ENCODE peak calls at places on chromosomes 2 and 18, in ten cellular contexts. One of them, this sample, is unnamed.

GRCh38 chr2:97656905-97657587 is 6.8 kb downstream of the ACTR1B start:
- DNase-seq in AG04449: no peak
- DNase-seq in BJ: no peak
- DNase-seq in GM12865: no peak
- DNase-seq in GM23338: peak
- DNase-seq in breast epithelium: no peak
- DNase-seq in astrocyte of the spinal cord: no peak
- DNase-seq in AG09309: no peak
- DNase-seq in HCT116: no peak
- DNase-seq in OCI-LY7: no peak
- DNase-seq in this sample: no peak

GRCh38 chr2:45793998-45794720 is 142.7 kb downstream of the PRKCE start:
- DNase-seq in HCT116: no peak
- DNase-seq in GM12865: no peak
- DNase-seq in AG09309: no peak
- DNase-seq in astrocyte of the spinal cord: no peak
- DNase-seq in OCI-LY7: no peak
- DNase-seq in GM23338: no peak
- DNase-seq in BJ: no peak
- DNase-seq in AG04449: no peak
- DNase-seq in breast epithelium: no peak
- DNase-seq in this sample: no peak

GRCh38 chr2:18612133-18612532 is 22.8 kb upstream of the NT5C1B start:
- DNase-seq in BJ: no peak
- DNase-seq in astrocyte of the spinal cord: no peak
- DNase-seq in AG04449: no peak
- DNase-seq in GM12865: no peak
- DNase-seq in OCI-LY7: no peak
- DNase-seq in GM23338: no peak
- DNase-seq in AG09309: no peak
- DNase-seq in HCT116: no peak
- DNase-seq in breast epithelium: no peak
- DNase-seq in this sample: no peak

GRCh38 chr18:45935591-45936335 is 31.4 kb downstream of the EPG5 start:
- DNase-seq in AG09309: no peak
- DNase-seq in breast epithelium: no peak
- DNase-seq in HCT116: no peak
- DNase-seq in astrocyte of the spinal cord: peak
- DNase-seq in AG04449: no peak
- DNase-seq in BJ: no peak
- DNase-seq in GM23338: no peak
- DNase-seq in GM12865: no peak
- DNase-seq in OCI-LY7: no peak
- DNase-seq in this sample: no peak

GRCh38 chr2:182972548-182972942 is 65.7 kb downstream of the NCKAP1 start:
- DNase-seq in breast epithelium: no peak
- DNase-seq in astrocyte of the spinal cord: no peak
- DNase-seq in GM23338: no peak
- DNase-seq in AG04449: no peak
- DNase-seq in BJ: no peak
- DNase-seq in OCI-LY7: no peak
- DNase-seq in HCT116: no peak
- DNase-seq in AG09309: no peak
- DNase-seq in GM12865: no peak
- DNase-seq in this sample: no peak

GRCh38 chr2:120729410-120730052 is 6.1 kb upstream of the GLI2 start:
- DNase-seq in astrocyte of the spinal cord: peak
- DNase-seq in HCT116: peak
- DNase-seq in GM23338: no peak
- DNase-seq in BJ: peak
- DNase-seq in AG09309: peak
- DNase-seq in AG04449: no peak
- DNase-seq in breast epithelium: no peak
- DNase-seq in OCI-LY7: no peak
- DNase-seq in GM12865: no peak
- DNase-seq in this sample: no peak

GRCh38 chr2:223109341-223109740 is 57.4 kb downstream of the KCNE4 start:
- DNase-seq in OCI-LY7: no peak
- DNase-seq in GM23338: no peak
- DNase-seq in HCT116: no peak
- DNase-seq in astrocyte of the spinal cord: peak
- DNase-seq in GM12865: no peak
- DNase-seq in AG04449: peak
- DNase-seq in breast epithelium: no peak
- DNase-seq in BJ: peak
- DNase-seq in AG09309: peak
- DNase-seq in this sample: no peak

GRCh38 chr2:102708847-102709559 is 52.8 kb upstream of the TMEM182 start:
- DNase-seq in OCI-LY7: no peak
- DNase-seq in GM12865: no peak
- DNase-seq in breast epithelium: no peak
- DNase-seq in GM23338: no peak
- DNase-seq in AG04449: no peak
- DNase-seq in AG09309: peak
- DNase-seq in astrocyte of the spinal cord: peak
- DNase-seq in HCT116: peak
- DNase-seq in BJ: no peak
- DNase-seq in this sample: no peak

GRCh38 chr18:7565677-7566076 is 1.4 kb upstream of the PTPRM start:
- DNase-seq in HCT116: no peak
- DNase-seq in breast epithelium: no peak
- DNase-seq in OCI-LY7: no peak
- DNase-seq in AG09309: no peak
- DNase-seq in GM12865: no peak
- DNase-seq in BJ: no peak
- DNase-seq in AG04449: no peak
- DNase-seq in GM23338: no peak
- DNase-seq in astrocyte of the spinal cord: no peak
- DNase-seq in this sample: no peak
- H3K4me3 ChIP-seq in HCT116: no peak
- H3K4me3 ChIP-seq in breast epithelium: no peak
- H3K4me3 ChIP-seq in OCI-LY7: no peak
- H3K4me3 ChIP-seq in AG09309: no peak
- H3K4me3 ChIP-seq in GM12865: no peak
- H3K4me3 ChIP-seq in BJ: peak
- H3K4me3 ChIP-seq in AG04449: no peak
- H3K4me3 ChIP-seq in GM23338: no peak
- H3K4me3 ChIP-seq in astrocyte of the spinal cord: no peak
- H3K4me3 ChIP-seq in this sample: no peak

DNA sequence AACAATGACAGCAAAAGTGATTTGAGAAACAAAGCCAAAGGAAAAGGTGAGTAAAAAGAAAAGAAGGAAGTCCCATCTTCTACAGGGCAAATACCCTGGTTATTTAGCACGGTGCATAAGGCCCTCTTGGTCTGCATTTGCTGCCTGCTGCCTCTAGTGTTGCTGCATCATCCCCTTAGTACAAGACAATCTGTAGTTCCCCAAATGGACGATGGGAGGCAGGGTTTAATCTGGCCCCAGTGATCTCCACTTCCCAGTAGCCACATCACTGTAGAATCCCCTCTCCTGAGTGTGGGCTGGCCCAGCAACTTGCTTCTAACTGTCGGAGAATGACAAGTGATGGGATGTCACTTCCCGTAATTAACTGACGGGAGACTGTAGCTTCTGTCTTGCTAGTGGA is 85.1 kb downstream of the CTAGE1 start:
- DNase-seq in GM12865: peak
- DNase-seq in OCI-LY7: peak
- DNase-seq in AG04449: no peak
- DNase-seq in astrocyte of the spinal cord: no peak
- DNase-seq in GM23338: peak
- DNase-seq in breast epithelium: no peak
- DNase-seq in HCT116: no peak
- DNase-seq in AG09309: no peak
- DNase-seq in BJ: no peak
- DNase-seq in this sample: no peak
- TF ChIP-seq CTCF in GM12865: peak
- TF ChIP-seq CTCF in OCI-LY7: peak
- TF ChIP-seq CTCF in AG04449: no peak
- TF ChIP-seq CTCF in astrocyte of the spinal cord: no peak
- TF ChIP-seq CTCF in GM23338: peak
- TF ChIP-seq CTCF in breast epithelium: no peak
- TF ChIP-seq CTCF in HCT116: peak
- TF ChIP-seq CTCF in AG09309: peak
- TF ChIP-seq CTCF in BJ: no peak
- TF ChIP-seq CTCF in this sample: peak

DNA sequence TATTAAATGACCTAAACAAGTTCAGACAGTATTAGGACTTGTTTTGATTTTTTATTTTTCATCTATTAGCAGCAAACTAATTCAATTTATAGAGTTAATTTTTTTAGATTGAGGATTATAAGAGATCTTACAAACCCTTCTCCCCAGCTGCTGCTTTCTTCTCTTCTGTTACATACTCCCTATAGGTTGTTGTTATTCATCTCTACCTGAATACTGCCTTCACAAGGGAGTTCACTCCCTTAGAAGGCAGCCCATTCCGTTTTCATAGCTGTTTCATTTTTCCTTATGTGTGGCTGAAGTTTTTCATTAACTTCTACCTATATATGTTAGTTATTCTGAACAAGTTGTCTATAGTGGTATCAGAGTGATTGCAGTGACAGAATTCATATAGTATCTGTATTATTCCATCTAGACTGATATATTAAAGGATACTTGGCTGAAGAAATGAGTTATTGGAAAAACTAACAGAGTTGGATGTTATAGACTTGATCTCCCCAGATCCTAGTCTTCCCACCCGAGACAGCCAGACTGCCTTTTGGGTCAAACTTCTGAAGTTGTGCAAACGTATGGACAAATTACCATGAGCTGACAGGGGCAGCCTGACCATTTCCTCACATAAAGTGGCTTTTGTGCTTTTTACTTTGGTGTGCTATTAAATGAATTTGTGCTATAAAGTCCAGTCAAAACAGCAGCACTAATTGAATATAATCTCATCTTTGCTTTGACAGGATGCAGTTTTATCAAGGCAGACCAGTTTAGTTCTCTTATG is 8.7 kb downstream of the GLS start:
- DNase-seq in astrocyte of the spinal cord: no peak
- DNase-seq in GM12865: no peak
- DNase-seq in AG04449: no peak
- DNase-seq in GM23338: no peak
- DNase-seq in breast epithelium: no peak
- DNase-seq in HCT116: no peak
- DNase-seq in BJ: no peak
- DNase-seq in OCI-LY7: no peak
- DNase-seq in AG09309: no peak
- DNase-seq in this sample: no peak
- H3K4me3 ChIP-seq in astrocyte of the spinal cord: no peak
- H3K4me3 ChIP-seq in GM12865: peak
- H3K4me3 ChIP-seq in AG04449: no peak
- H3K4me3 ChIP-seq in GM23338: no peak
- H3K4me3 ChIP-seq in breast epithelium: no peak
- H3K4me3 ChIP-seq in HCT116: no peak
- H3K4me3 ChIP-seq in BJ: no peak
- H3K4me3 ChIP-seq in OCI-LY7: no peak
- H3K4me3 ChIP-seq in AG09309: peak
- H3K4me3 ChIP-seq in this sample: no peak

DNA sequence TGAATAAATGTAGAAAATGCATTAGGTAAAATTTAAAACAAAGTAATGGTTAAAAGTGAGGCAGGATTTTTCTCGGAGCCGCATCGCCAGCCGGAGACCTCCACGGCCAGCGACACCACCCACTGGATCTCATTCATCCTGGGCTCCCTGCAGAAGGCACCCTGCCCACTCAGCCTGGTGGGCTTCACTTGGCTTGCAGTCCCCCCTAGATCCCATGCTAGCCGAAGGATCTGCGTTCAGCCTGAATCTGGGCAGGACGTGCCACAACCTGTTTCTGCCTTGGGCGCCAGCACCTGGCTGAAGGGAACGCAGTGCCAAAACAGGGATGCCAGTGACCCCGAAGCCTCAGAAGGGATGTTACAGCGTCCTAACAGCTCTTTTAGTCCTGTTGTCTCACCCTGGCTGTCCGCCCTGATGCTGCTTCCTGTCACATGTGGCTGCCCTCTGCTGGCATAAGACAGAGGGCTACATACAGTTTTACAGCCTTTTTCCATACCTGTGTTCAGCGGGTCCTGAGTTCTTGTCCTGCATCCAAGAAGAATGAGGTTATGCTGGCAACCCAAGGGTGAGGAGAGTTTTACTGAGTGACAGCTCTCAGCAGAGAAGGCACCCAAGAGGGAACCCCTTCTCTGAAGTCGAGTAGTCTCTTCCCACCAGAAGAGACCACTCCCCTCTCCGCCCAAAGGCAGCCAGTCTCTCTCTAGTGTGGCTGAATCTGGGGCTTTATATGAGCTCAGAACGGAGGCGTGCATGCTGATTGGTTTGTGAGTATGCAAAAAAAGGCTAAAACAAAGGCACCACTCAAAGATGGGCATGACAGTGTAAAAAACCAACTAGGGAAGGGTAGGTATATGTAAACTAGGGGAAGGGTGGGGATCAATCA is 173.1 kb upstream of the GYPC start:
- DNase-seq in breast epithelium: no peak
- DNase-seq in GM23338: peak
- DNase-seq in GM12865: peak
- DNase-seq in AG09309: no peak
- DNase-seq in AG04449: no peak
- DNase-seq in BJ: no peak
- DNase-seq in HCT116: no peak
- DNase-seq in OCI-LY7: peak
- DNase-seq in astrocyte of the spinal cord: no peak
- DNase-seq in this sample: no peak
- TF ChIP-seq CTCF in breast epithelium: no peak
- TF ChIP-seq CTCF in GM23338: peak
- TF ChIP-seq CTCF in GM12865: peak
- TF ChIP-seq CTCF in AG09309: no peak
- TF ChIP-seq CTCF in AG04449: no peak
- TF ChIP-seq CTCF in BJ: no peak
- TF ChIP-seq CTCF in HCT116: no peak
- TF ChIP-seq CTCF in OCI-LY7: peak
- TF ChIP-seq CTCF in astrocyte of the spinal cord: no peak
- TF ChIP-seq CTCF in this sample: peak

This sample was measured in GM12864.